ENCODE peak calls at places on chromosomes 13 and 19, in four cellular contexts. Z, L, X and H are unnamed samples.
A peak's percentile ranks its signal among the peaks of the same experiment; 100 is the strongest.

GRCh38 chr19:13588953-13589833 is 82.9 kb upstream of the CACNA1A start:
- DNase-seq in L (peak; percentile 73), X (peak; percentile 69), Z (peak; percentile 56), H (peak; percentile 66)

GRCh38 chr19:12527034-12527836 is 24.0 kb downstream of the ZNF564 start:
- DNase-seq in Z (no peak), L (no peak), X (no peak), H (no peak)

GRCh38 chr19:47729799-47730520 is 15.4 kb upstream of the NOP53 start:
- DNase-seq in Z (no peak), X (peak; percentile 62), L (no peak), H (no peak)

GRCh38 chr13:43537124-43537523 is 249.6 kb downstream of the ENOX1 start:
- DNase-seq in L (no peak), X (no peak), Z (no peak), H (no peak)

GRCh38 chr19:39342647-39343305 is 555 bp downstream of the SAMD4B start:
- DNase-seq in L (no peak), X (no peak), Z (no peak), H (no peak)

GRCh38 chr19:41808663-41809566 is 12.5 kb downstream of the CEACAM3 start:
- DNase-seq in X (no peak), Z (no peak), L (no peak), H (no peak)

GRCh38 chr13:114019367-114019766 is 45.5 kb upstream of the C13orf46 start:
- DNase-seq in Z (no peak), X (no peak), L (no peak), H (no peak)

GRCh38 chr13:46526763-46527162 is 26.2 kb upstream of the LRCH1 start:
- DNase-seq in Z (no peak), X (no peak), L (no peak), H (no peak)

GRCh38 chr19:16447015-16447384 is 24.8 kb downstream of the EPS15L1 start:
- DNase-seq in X (no peak), L (no peak), Z (peak; percentile 46), H (no peak)

GRCh38 chr13:77919351-77920294 is 992 bp upstream of the EDNRB start:
- DNase-seq in X (no peak), L (no peak), Z (no peak), H (no peak)

GRCh38 chr19:55276720-55277430 is 3.0 kb downstream of the HSPBP1 start:
- DNase-seq in X (no peak), L (no peak), Z (no peak), H (no peak)

GRCh38 chr13:40271931-40272775 is 394.3 kb downstream of the FOXO1 start:
- DNase-seq in Z (no peak), X (peak; percentile 45), L (no peak), H (no peak)

GRCh38 chr13:40409278-40409677 is 257.2 kb downstream of the FOXO1 start:
- DNase-seq in Z (no peak), L (no peak), X (no peak), H (no peak)

GRCh38 chr13:54709546-54709945 is 1680.9 kb downstream of the OLFM4 start:
- DNase-seq in Z (no peak), L (no peak), X (no peak), H (no peak)

GRCh38 chr19:16368385-16369305 is 44.0 kb downstream of the KLF2 start:
- DNase-seq in X (peak; percentile 51), L (peak; percentile 68), Z (peak; percentile 88), H (peak; percentile 92)

GRCh38 chr13:101989798-101990350 is 412.0 kb downstream of the FGF14 start:
- DNase-seq in L (no peak), Z (no peak), X (no peak), H (no peak)

GRCh38 chr13:33931397-33931987 is 113.5 kb downstream of the RFC3 start:
- DNase-seq in Z (no peak), X (no peak), L (no peak), H (no peak)

GRCh38 chr19:32631381-32631780 is 43.6 kb downstream of the ANKRD27 start:
- DNase-seq in L (no peak), Z (no peak), X (no peak), H (no peak)

GRCh38 chr13:46751811-46752635 is 44.9 kb downstream of the ESD start:
- DNase-seq in L (peak; percentile 22), X (peak; percentile 71), Z (peak; percentile 44), H (peak; percentile 55)